ENCODE peak calls at places on chromosomes 12 and 14, in four cellular contexts. E is endothelial cell of umbilical vein, B is sigmoid colon, K is HepG2. D is an unnamed sample. For H3K4me1, the result is how much of the 10 kb centered on the place peaks cover.

GRCh38 chr14:36822671-36823070 is 161.0 kb downstream of the PAX9 start:
- DNase-seq in K (no peak), E (no peak), B (no peak), D (no peak)

GRCh38 chr12:18217981-18218380 is 43.3 kb upstream of the PIK3C2G start:
- DNase-seq in B (no peak), K (no peak), E (no peak), D (no peak)

GRCh38 chr14:103698380-103699260 is 16.6 kb downstream of the XRCC3 start:
- DNase-seq in K (no peak), E (no peak), B (no peak), D (no peak)

GRCh38 chr14:99351166-99352007 is 79.4 kb upstream of the BCL11B start:
- DNase-seq in K (no peak), E (no peak), B (no peak), D (peak)

GRCh38 chr12:128109636-128110035 is 157.3 kb upstream of the TMEM132C start:
- DNase-seq in K (no peak), B (no peak), E (no peak), D (no peak)

GRCh38 chr14:51869426-51870113 is 9.2 kb downstream of the GNG2 start:
- DNase-seq in E (no peak), B (no peak), K (no peak), D (no peak)

GRCh38 chr14:104446611-104447010 is 133.0 kb upstream of the C14orf180 start:
- DNase-seq in K (no peak), E (no peak), B (no peak), D (no peak)

GRCh38 chr12:45216297-45216982 is 545 bp downstream of the ANO6 start:
- DNase-seq in K (peak), E (peak), B (peak), D (peak)

GRCh38 chr12:43315961-43316360 is 236.0 kb downstream of the ADAMTS20 start:
- DNase-seq in K (no peak), B (no peak), E (no peak), D (no peak)

GRCh38 chr14:100623961-100624360 is 36.7 kb upstream of the BEGAIN start:
- DNase-seq in E (no peak), K (no peak), B (peak), D (no peak)

GRCh38 chr12:103779410-103780092 is 61.5 kb downstream of the NT5DC3 start:
- DNase-seq in K (no peak), B (peak), E (no peak), D (peak)

DNA sequence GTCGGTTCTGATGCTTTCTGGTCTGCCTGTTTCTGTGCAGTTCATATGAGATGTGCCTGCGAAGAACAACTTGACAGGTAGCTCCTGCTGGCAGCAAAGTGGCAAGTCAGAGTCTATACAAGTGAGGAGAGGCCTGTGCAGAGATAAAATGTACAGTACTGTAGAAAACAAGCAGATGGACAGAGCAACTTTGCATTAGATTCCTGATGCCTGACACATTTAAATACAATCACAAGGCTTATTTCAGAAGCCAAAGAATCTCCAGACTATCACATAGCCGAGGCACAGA is 936.0 kb downstream of the DIO2 start:
- DNase-seq in E (no peak), K (no peak), B (no peak), D (no peak)
- TF ChIP-seq POLR2AphosphoS5 in E (no peak), K (no peak), B (no peak), D (no peak)

GRCh38 chr14:90649557-90650135 is 166.6 kb downstream of the TTC7B start:
- DNase-seq in K (no peak), B (no peak), E (no peak), D (no peak)
- H3K4me1 ChIP-seq in K (under half), B (half or more), E (under half), D (under half)

DNA sequence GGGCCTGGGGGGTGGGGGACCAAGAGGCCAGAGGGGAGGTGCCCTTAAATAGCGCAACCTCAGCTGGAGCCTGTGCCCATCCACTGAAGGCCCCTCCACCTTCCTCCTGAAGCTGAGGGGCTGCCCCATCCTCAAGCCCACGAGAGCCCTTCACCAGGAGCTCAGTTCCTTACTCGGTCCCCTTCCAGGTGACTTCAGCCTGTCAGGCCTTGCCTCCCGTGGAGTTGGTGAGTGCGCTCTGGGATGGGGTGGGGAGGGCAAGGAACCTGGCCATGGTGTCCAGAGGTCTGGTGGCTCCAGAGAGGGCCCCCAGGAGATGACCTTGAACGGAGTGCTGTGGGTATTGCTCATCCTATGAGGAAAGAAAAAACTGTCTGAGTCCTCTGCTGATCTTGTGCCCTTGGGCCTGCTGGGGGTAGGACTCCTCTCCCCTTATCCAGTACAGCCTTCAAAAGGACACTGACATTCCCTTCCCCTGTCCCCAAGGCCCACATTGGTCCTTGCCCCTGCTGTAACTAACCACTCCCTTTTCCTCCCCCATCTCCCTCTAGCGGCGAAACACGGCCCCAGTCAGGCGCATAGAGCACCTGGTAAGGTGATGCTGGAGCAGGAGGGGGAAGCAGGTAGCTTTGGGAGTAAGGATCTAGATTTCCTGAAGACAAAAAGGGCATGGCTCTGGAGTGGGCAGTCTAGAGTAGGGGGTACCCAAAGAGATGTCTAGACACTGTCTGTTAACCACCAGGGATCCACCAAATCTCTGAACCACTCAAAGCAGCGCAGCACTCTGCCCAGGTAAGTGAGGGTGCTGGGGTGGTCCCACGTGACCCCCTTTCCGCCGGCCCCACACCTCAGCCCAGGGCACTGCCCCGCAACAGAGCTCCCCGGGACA is 3.6 kb downstream of the TNS2 start:
- DNase-seq in B (peak), E (peak), K (peak), D (peak)
- TF ChIP-seq POLR2AphosphoS5 in B (peak), E (no peak), K (no peak), D (no peak)

GRCh38 chr14:90398841-90399540 is 2.2 kb downstream of the CALM1 start:
- DNase-seq in B (no peak), E (peak), K (no peak), D (no peak)
- H3K4me1 ChIP-seq in B (half or more), E (under half), K (under half), D (under half)

GRCh38 chr12:3694673-3695072 is 58.2 kb downstream of the CRACR2A start:
- DNase-seq in E (no peak), K (no peak), B (no peak), D (no peak)

GRCh38 chr12:3692616-3693365 is 60.1 kb downstream of the CRACR2A start:
- DNase-seq in K (no peak), E (no peak), B (no peak), D (no peak)

GRCh38 chr12:3697311-3697870 is 55.5 kb downstream of the CRACR2A start:
- DNase-seq in E (no peak), B (no peak), K (no peak), D (no peak)

GRCh38 chr12:3700861-3701260 is 52.0 kb downstream of the CRACR2A start:
- DNase-seq in B (no peak), K (no peak), E (no peak), D (no peak)

DNA sequence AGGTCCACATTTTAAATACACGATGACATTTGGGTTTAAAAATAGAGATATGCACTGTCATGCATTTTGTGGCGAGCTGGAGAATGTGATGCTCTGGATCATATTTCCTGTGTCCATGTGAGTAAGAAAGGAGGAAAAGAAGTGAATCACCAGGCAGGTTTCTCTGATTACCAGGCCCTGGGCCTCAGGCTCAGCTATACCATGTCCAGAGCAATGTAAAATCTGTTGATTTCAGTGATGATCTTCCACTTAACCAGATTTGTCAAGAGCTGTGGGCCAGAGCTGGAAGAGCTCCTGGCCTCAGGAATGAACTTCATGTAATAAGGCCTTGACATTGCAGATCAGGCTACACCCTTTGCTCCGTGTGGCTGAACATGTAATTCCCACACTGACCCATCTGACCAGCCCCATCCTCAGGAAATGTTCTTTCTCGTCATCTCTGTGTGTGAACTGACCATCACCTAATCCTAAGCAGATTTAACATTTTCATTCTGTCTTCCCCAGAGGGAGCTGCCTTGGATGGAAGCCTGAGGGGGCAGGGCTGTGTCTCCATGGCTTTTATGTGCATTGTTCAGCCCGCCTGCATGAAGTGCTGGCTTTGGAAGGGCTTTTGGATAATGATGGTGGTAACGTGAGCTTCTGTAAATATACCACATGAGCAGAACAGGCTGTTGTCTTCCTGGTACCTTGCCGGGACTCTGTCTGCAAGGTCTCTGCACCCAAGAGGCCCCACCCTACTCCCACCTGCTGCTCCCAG is 54.5 kb downstream of the CRACR2A start:
- DNase-seq in E (peak), K (no peak), B (no peak), D (no peak)
- TF ChIP-seq POLR2AphosphoS5 in E (peak), K (no peak), B (no peak), D (no peak)

GRCh38 chr14:69675877-69676416 is 64.6 kb downstream of the SUSD6 start:
- DNase-seq in B (no peak), E (no peak), K (no peak), D (no peak)
- H3K4me1 ChIP-seq in B (half or more), E (under half), K (under half), D (under half)

GRCh38 chr12:3054993-3055711 is 22.0 kb upstream of the TSPAN9 start:
- DNase-seq in B (peak), E (no peak), K (no peak), D (no peak)
- TF ChIP-seq POLR2AphosphoS5 in B (peak), E (no peak), K (no peak), D (no peak)

GRCh38 chr12:42102720-42103119 is 42.0 kb downstream of the GXYLT1 start:
- DNase-seq in B (no peak), E (no peak), K (no peak), D (no peak)

GRCh38 chr12:42099433-42099832 is 45.2 kb downstream of the GXYLT1 start:
- DNase-seq in B (no peak), E (no peak), K (no peak), D (no peak)

GRCh38 chr12:42094277-42094676 is 50.4 kb downstream of the GXYLT1 start:
- DNase-seq in K (no peak), B (no peak), E (peak), D (no peak)

GRCh38 chr12:42103155-42103554 is 41.5 kb downstream of the GXYLT1 start:
- DNase-seq in B (no peak), E (no peak), K (no peak), D (no peak)

GRCh38 chr12:42097971-42098370 is 46.7 kb downstream of the GXYLT1 start:
- DNase-seq in E (peak), B (no peak), K (no peak), D (no peak)
- H3K4me1 ChIP-seq in E (under half), B (under half), K (under half), D (under half)